ENCODE peak calls at places on chromosomes 4 and X, in four cellular contexts. G is K562, N is GM12878, U is HepG2. Q is an unnamed sample.

GRCh38 chr4:37279894-37280592 is 35.5 kb downstream of the NWD2 start:
- DNase-seq in G (no peak), N (no peak), U (peak), Q (no peak)

GRCh38 chr4:115678425-115678941 is 565.1 kb upstream of the NDST4 start:
- DNase-seq in G (no peak), N (no peak), U (no peak), Q (no peak)

GRCh38 chrX:29852767-29853166 is 362.6 kb upstream of the MAGEB2 start:
- DNase-seq in G (no peak), N (no peak), U (no peak), Q (no peak)

GRCh38 chr4:25769251-25769650 is 93.5 kb downstream of the SEL1L3 start:
- DNase-seq in G (no peak), N (no peak), U (no peak), Q (no peak)

GRCh38 chrX:100584636-100585035 is at the start of gene TNMD:
- DNase-seq in G (no peak), N (no peak), U (no peak), Q (no peak)

GRCh38 chr4:42310343-42310742 is 86.9 kb upstream of the SHISA3 start:
- DNase-seq in G (no peak), N (no peak), U (no peak), Q (no peak)

GRCh38 chrX:46840946-46841740 is 4.3 kb downstream of the RP2 start:
- DNase-seq in G (no peak), N (no peak), U (no peak), Q (peak)

GRCh38 chr4:79015406-79015805 is 76.2 kb upstream of the PAQR3 start:
- DNase-seq in G (no peak), N (no peak), U (no peak), Q (no peak)

GRCh38 chrX:8139713-8140112 is 31.4 kb downstream of the VCX2 start:
- DNase-seq in G (no peak), N (no peak), U (no peak), Q (no peak)

GRCh38 chr4:40262079-40262528 is 65.3 kb downstream of the RHOH start:
- DNase-seq in G (no peak), N (no peak), U (no peak), Q (no peak)

GRCh38 chr4:172514011-172514410 is 654.6 kb upstream of the GALNT7 start:
- DNase-seq in G (no peak), N (no peak), U (no peak), Q (no peak)

GRCh38 chr4:172515266-172515879 is 653.2 kb upstream of the GALNT7 start:
- DNase-seq in G (no peak), N (no peak), U (no peak), Q (no peak)

DNA sequence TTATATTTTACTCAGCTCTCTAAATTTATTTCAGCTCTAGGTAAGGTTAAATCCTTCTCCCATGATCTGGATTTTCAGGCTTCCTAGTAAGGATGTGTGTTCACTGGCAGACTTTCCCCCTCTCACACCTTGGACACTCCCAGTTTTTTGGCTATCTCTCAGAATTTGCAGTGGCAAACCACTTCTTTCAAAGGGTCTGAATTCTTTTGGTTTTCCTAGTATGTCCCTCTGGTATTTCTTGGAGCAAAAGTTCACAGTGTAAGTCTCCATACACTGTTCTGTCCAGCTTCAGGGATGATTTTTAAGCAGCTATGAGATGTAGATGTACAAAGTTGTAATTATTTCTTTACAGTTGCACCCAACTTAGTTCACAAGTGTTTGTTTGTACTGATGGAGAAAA is 653.8 kb upstream of the GALNT7 start:
- DNase-seq in G (no peak), N (no peak), U (no peak), Q (no peak)
- H3K9ac ChIP-seq in G (no peak), N (no peak), U (no peak), Q (no peak)

GRCh38 chr4:113683143-113683542 is 78.4 kb downstream of the CAMK2D start:
- DNase-seq in G (no peak), N (peak), U (no peak), Q (no peak)
- TF ChIP-seq MYC in G (no peak), N (no peak), U (no peak), Q (no peak)

GRCh38 chrX:54821310-54821709 is 13.8 kb downstream of the MAGED2 start:
- DNase-seq in G (no peak), N (no peak), U (no peak), Q (no peak)
- TF ChIP-seq POLR2A in G (no peak), N (no peak), U (no peak), Q (no peak)

GRCh38 chr4:139684351-139684750 is 18.7 kb downstream of the MGST2 start:
- DNase-seq in G (no peak), N (no peak), U (no peak), Q (no peak)
- H3K9ac ChIP-seq in G (no peak), N (no peak), U (no peak), Q (no peak)

GRCh38 chr4:168269879-168270278 is 48.7 kb downstream of the DDX60 start:
- DNase-seq in G (no peak), N (no peak), U (no peak), Q (peak)

GRCh38 chr4:168273838-168274237 is 44.7 kb downstream of the DDX60 start:
- DNase-seq in G (no peak), N (no peak), U (no peak), Q (no peak)

GRCh38 chr4:168272488-168272887 is 46.1 kb downstream of the DDX60 start:
- DNase-seq in G (no peak), N (no peak), U (no peak), Q (no peak)

GRCh38 chr4:168275836-168276235 is 42.7 kb downstream of the DDX60 start:
- DNase-seq in G (no peak), N (no peak), U (no peak), Q (no peak)

GRCh38 chr4:168274871-168275270 is 43.7 kb downstream of the DDX60 start:
- DNase-seq in G (no peak), N (no peak), U (no peak), Q (no peak)
- TF ChIP-seq MYC in G (no peak), N (no peak), U (no peak), Q (no peak)

DNA sequence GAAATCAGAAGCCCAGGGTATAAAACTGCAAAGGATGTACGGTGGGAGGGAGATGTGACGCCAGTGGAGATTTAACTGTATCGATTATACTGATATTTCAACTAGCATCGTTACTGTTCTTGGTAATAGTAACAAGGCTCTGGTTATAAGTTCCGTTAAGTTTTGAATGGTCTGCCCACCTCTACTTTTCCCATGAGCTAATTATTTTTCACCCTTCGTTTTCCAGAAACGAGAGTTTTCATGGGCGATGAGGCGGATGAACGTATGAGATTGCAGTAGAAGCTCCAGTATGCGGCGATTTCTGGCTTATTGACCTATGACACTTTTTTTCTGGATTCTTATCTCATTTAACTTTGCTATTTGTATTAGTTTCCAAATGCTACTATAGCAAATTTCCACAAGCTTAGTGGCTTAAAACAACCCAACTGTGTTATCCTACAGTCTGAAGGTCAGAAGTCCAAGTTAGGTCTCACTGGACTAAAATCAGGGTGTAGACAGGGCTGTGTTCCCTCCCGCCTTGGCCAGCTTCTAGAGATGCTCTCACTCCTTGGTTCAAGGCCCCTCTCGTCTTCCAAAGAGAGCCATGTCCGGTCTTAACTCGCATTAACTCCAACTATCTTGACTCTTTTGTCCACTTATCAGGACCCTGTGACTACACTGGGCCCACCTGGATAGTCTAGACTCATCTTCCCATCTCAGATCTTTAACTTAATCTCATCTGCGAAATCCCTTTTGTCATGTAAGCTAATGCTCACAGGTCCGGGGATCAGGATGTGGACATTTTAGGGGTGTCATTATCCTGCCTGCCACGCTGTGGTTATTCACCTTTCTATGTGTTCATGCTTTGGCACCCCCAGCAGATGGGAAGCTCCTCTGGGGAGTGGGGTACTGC is 122.5 kb downstream of the IRF2 start:
- DNase-seq in G (no peak), N (no peak), U (peak), Q (no peak)
- TF ChIP-seq POLR2A in G (no peak), N (peak), U (no peak), Q (no peak)

GRCh38 chr4:139901516-139902327 is 236.1 kb downstream of the MGST2 start:
- DNase-seq in G (no peak), N (no peak), U (no peak), Q (peak)
- H3K9ac ChIP-seq in G (no peak), N (no peak), U (no peak), Q (peak)